ENCODE peak calls at places on chromosomes 2 and 18, in eight cellular contexts. U is body of pancreas, X is IMR-90, D is K562, R is testis, E is HCT116, O is stomach, V is adrenal gland. I is an unnamed sample.
A peak's percentile ranks its signal among the peaks of the same experiment; 100 is the strongest.

GRCh38 chr2:183011741-183012140 is 26.5 kb downstream of the NCKAP1 start:
- DNase-seq in V (no peak), O (no peak), E (no peak), U (no peak), D (no peak), X (no peak), R (no peak), I (no peak)

GRCh38 chr2:109260886-109261700 is 132.1 kb downstream of the SH3RF3 start:
- DNase-seq in R (peak; percentile 15), E (no peak), O (no peak), V (no peak), U (no peak), D (no peak), X (peak; percentile 34), I (no peak)

GRCh38 chr2:201219328-201220096 is 36.6 kb downstream of the CASP10 start:
- DNase-seq in V (no peak), U (no peak), O (no peak), R (no peak), D (no peak), X (no peak), E (no peak), I (no peak)

GRCh38 chr18:57943723-57944122 is 100.3 kb upstream of the NEDD4L start:
- DNase-seq in O (no peak), R (no peak), U (no peak), V (no peak), E (no peak), D (no peak), X (peak; percentile 86), I (no peak)

GRCh38 chr2:167732251-167732788 is 515.1 kb downstream of the STK39 start:
- DNase-seq in R (no peak), U (no peak), D (no peak), V (no peak), X (no peak), O (no peak), E (no peak), I (no peak)

GRCh38 chr2:235106874-235107639 is 155.2 kb downstream of the SH3BP4 start:
- DNase-seq in D (peak; percentile 19), U (peak; percentile 79), E (peak; percentile 56), O (peak; percentile 69), X (peak; percentile 76), R (peak; percentile 86), V (peak; percentile 87), I (no peak)

GRCh38 chr18:3710712-3711269 is 260.8 kb downstream of the TGIF1 start:
- DNase-seq in X (no peak), O (peak; percentile 81), R (peak; percentile 73), E (no peak), V (peak; percentile 89), D (no peak), U (peak; percentile 68), I (peak; percentile 89)

GRCh38 chr2:45014016-45014702 is 4.9 kb upstream of the SIX2 start:
- DNase-seq in R (peak; percentile 70), D (peak; percentile 64), O (peak; percentile 43), X (no peak), V (no peak), E (no peak), U (peak; percentile 53), I (peak; percentile 91)

GRCh38 chr18:33156906-33157470 is 283.5 kb downstream of the CCDC178 start:
- DNase-seq in V (no peak), R (no peak), E (no peak), D (no peak), U (no peak), O (no peak), X (no peak), I (no peak)

GRCh38 chr18:46563317-46563716 is 93.7 kb downstream of the LOXHD1 start:
- DNase-seq in X (no peak), E (no peak), R (no peak), D (no peak), O (no peak), V (no peak), U (no peak), I (no peak)

GRCh38 chr18:62460851-62461300 is 61.9 kb upstream of the ZCCHC2 start:
- DNase-seq in V (peak; percentile 84), E (no peak), D (no peak), X (no peak), R (peak; percentile 37), O (no peak), U (no peak), I (no peak)

GRCh38 chr2:130319536-130319935 is 23.2 kb upstream of the IMP4 start:
- DNase-seq in E (no peak), R (no peak), X (no peak), U (no peak), O (no peak), D (no peak), V (no peak), I (no peak)

GRCh38 chr2:156918410-156918809 is 339.1 kb upstream of the GALNT5 start:
- DNase-seq in O (no peak), E (no peak), V (no peak), R (no peak), U (no peak), X (peak; percentile 18), D (no peak), I (no peak)

GRCh38 chr2:236971919-236972381 is 113.7 kb upstream of the COPS8 start:
- DNase-seq in X (no peak), E (no peak), U (no peak), O (no peak), D (no peak), V (peak; percentile 41), R (no peak), I (peak; percentile 85)

GRCh38 chr2:110097506-110098220 is 18.0 kb downstream of the MALL start:
- DNase-seq in O (no peak), X (no peak), R (no peak), V (peak; percentile 35), D (no peak), E (no peak), U (no peak), I (peak; percentile 84)

DNA sequence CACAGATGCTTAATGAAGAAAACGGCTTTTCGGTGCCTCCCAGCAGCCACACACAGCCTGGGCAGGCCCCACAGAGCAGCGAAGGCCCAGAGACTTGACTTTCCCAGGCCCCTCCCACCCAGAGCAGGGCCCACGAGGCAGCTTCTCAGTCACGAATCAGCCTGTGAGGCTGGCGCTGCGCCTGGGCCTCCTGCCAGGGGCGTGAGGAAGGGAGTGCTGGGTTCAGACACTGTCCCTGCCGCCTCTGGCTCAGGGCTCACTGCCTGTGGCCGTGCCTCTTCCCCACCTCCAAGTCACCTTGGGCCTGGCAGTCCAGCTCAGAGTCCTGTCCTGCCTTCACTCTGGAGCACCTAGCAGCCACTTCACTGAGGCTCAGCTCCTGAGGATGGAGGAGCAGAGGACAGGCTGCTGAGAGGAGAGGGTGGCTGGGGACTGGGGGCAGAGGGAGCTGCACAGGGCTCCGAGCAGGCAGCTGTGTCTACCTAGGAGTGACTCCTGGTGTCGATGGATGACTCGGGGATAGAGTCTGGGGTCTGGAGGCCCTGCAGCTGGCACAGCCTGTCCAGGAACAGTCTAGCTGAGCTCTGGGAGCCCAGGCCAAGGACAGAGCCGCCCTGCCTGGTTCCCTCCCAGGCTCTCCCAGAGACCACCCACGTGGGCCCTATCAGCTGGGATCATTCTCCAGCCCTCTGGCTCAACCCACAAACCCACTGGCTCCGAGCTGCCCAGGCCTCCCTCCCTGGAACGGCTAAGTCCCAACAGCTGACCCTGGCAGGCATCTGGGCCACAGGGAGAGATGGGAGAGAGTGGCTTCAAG is 36.4 kb upstream of the FOSL2 start:
- DNase-seq in E (no peak), X (peak; percentile 91), V (peak; percentile 96), U (peak; percentile 64), O (peak; percentile 94), R (peak; percentile 96), D (peak; percentile 63), I (peak; percentile 90)
- TF ChIP-seq POLR2A in E (no peak), X (no peak), V (no peak), U (no peak), O (no peak), R (no peak), D (no peak), I (no peak)

GRCh38 chr2:239368906-239369584 is 31.8 kb downstream of the HDAC4 start:
- DNase-seq in U (no peak), R (no peak), V (no peak), O (no peak), E (no peak), X (no peak), D (no peak), I (no peak)

GRCh38 chr2:239368321-239368720 is 32.5 kb downstream of the HDAC4 start:
- DNase-seq in O (no peak), U (no peak), E (no peak), D (no peak), X (no peak), R (no peak), V (no peak), I (peak; percentile 70)

GRCh38 chr2:239370403-239370802 is 30.4 kb downstream of the HDAC4 start:
- DNase-seq in E (no peak), D (no peak), U (no peak), O (no peak), V (no peak), R (no peak), X (no peak), I (no peak)

GRCh38 chr2:239370876-239371725 is 29.7 kb downstream of the HDAC4 start:
- DNase-seq in O (no peak), R (no peak), D (no peak), U (no peak), V (no peak), X (no peak), E (no peak), I (no peak)

DNA sequence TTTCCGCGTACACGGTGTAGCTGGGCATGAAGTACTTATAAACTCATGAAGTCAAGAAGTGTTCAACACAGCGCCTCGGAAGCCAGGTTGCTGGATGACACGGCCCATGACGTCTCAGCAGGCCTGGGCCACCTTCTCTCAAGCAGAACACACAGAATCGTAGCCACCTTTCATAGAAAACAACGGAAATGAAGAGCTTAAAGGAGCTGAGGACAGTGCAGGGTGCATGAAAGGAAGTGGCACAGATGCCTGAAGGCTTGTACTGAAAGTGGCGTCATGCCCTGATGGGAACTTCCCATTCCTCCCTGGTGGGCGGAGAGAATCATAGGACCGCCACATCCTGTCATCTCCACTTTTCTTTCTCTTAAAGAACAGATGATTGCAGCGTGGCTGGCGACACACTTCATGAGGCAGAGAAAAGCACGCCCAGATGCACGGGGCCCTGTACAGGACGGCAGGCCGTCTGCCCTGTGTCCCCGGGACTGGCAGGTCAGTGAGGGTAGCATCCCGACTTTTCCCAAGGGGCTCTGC is 31.1 kb downstream of the HDAC4 start:
- DNase-seq in R (no peak), X (no peak), U (no peak), D (no peak), O (no peak), E (no peak), V (peak; percentile 74), I (peak; percentile 85)
- TF ChIP-seq POLR2A in R (no peak), X (no peak), U (no peak), D (no peak), O (no peak), E (no peak), V (no peak), I (no peak)

DNA sequence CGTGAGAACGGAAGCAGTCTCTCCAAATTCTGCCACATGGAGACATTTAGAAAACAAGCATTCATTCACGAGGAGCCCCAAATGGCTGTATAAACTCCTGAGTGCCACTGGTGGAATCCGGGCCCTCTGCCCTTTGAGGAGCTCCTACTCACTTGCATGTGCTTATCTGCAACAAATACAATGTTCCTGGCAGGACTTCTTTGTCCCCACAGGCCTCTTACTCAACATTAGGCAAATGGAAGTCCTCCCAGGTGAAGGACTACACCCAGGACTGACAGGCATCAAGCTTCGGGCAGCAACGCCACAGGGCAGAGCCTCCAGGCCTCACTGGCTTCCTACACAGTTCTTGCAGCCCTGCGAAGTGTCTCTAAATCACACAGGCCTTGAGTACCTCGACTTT is 187.0 kb upstream of the GLI2 start:
- DNase-seq in E (no peak), D (no peak), V (no peak), R (no peak), X (no peak), U (no peak), O (peak; percentile 61), I (no peak)
- TF ChIP-seq POLR2A in E (no peak), D (no peak), V (no peak), R (no peak), X (no peak), U (peak; percentile 12), O (no peak), I (no peak)

GRCh38 chr18:9581667-9582066 is 32.7 kb downstream of the PPP4R1 start:
- DNase-seq in D (no peak), O (no peak), R (no peak), X (no peak), E (no peak), U (no peak), V (no peak), I (no peak)
- TF ChIP-seq POLR2A in D (no peak), O (no peak), R (no peak), X (no peak), E (no peak), U (no peak), V (no peak), I (no peak)